ENCODE peak calls at places on chromosomes 2 and 18, in four cellular contexts. B, C, Z and G are unnamed samples.

GRCh38 chr2:105934467-105934866 is 189.8 kb downstream of the NCK2 start:
- DNase-seq in B (no peak), C (no peak), Z (peak; percentile 66), G (no peak)

GRCh38 chr2:70936165-70936978 is 672 bp downstream of the ATP6V1B1 start:
- DNase-seq in C (no peak), B (no peak), Z (no peak), G (no peak)

GRCh38 chr2:160592401-160592800 is 98.8 kb upstream of the RBMS1 start:
- DNase-seq in Z (no peak), B (no peak), C (no peak), G (no peak)

GRCh38 chr2:156333951-156334495 is 1.5 kb upstream of the NR4A2 start:
- DNase-seq in B (peak; percentile 61), C (peak; percentile 72), Z (peak; percentile 15), G (peak; percentile 96)

GRCh38 chr2:88451647-88452150 is 794 bp downstream of the FOXI3 start:
- DNase-seq in C (no peak), Z (no peak), B (no peak), G (peak; percentile 79)

GRCh38 chr2:43013821-43014345 is 212.5 kb downstream of the ZFP36L2 start:
- DNase-seq in B (no peak), Z (no peak), C (no peak), G (peak; percentile 17)

GRCh38 chr2:176128172-176129012 is 1.1 kb upstream of the HOXD8 start:
- DNase-seq in Z (no peak), C (no peak), B (no peak), G (peak; percentile 75)

GRCh38 chr18:31206787-31207381 is 44.2 kb upstream of the DSC1 start:
- DNase-seq in Z (peak; percentile 86), B (peak; percentile 69), C (peak; percentile 81), G (no peak)

GRCh38 chr18:54215069-54215468 is 9.4 kb downstream of the MBD2 start:
- DNase-seq in Z (no peak), C (no peak), B (no peak), G (no peak)

GRCh38 chr18:22564036-22564435 is 146.3 kb upstream of the CTAGE1 start:
- DNase-seq in C (no peak), Z (no peak), B (no peak), G (no peak)

GRCh38 chr18:59293317-59293716 is 20.1 kb upstream of the RAX start:
- DNase-seq in Z (no peak), C (no peak), B (no peak), G (no peak)

GRCh38 chr18:56574827-56575226 is 63.6 kb downstream of the TXNL1 start:
- DNase-seq in C (peak; percentile 41), B (no peak), Z (no peak), G (no peak)

GRCh38 chr18:65990944-65991708 is 240.3 kb downstream of the CDH7 start:
- DNase-seq in Z (no peak), C (no peak), B (no peak), G (no peak)

GRCh38 chr2:58428553-58429284 is 187.6 kb upstream of the FANCL start:
- DNase-seq in B (no peak), Z (no peak), C (no peak), G (peak; percentile 66)
- TF ChIP-seq POLR2AphosphoS5 in B (no peak), Z (no peak), C (no peak), G (no peak)

GRCh38 chr2:11343344-11343625 is 1.2 kb downstream of the ROCK2 start:
- DNase-seq in C (no peak), Z (no peak), B (no peak), G (no peak)

GRCh38 chr2:11344342-11344955 is at the start of gene ROCK2:
- DNase-seq in B (peak; percentile 83), Z (peak; percentile 88), C (peak; percentile 86), G (peak; percentile 95)

GRCh38 chr2:11340717-11341116 is 3.7 kb downstream of the ROCK2 start:
- DNase-seq in Z (no peak), B (no peak), C (no peak), G (no peak)

GRCh38 chr2:11343626-11344341 is 652 bp downstream of the ROCK2 start:
- DNase-seq in C (peak; percentile 32), B (no peak), Z (peak; percentile 85), G (peak; percentile 91)

DNA sequence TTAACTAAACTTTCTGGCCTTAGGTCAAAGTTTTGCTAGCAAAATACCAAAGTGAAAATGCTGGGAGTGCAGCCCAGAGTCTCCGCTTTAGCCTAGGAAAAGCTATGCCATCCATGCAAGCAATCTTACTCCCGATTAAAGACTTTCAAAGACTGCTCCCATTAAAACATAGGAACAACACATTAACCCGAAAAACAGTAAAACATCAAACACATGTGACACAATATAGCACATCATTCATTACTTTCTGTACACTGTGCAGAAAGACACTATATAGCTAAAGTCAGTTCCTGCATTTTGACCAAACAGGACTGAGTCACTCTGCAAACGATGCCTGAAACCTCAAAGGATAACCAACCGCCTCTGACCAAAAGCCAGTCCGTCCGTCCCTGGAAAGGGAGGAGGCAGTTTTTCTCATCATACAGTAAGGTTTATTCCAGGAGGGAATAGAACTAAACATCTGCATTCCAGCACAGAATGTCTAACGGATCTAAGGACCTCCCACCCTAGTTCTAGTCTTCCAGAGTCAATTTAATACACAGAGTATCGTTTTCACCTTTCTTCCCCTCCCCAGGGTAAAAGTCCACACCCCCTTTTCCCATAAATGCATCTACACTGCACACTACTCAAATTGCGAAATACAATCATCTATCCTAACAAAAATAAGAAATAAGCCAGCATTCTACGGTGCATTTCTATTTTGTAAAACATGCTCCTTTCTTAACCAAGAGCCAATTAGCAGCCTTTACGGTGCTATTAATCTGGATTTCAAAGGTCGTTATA is 1.7 kb downstream of the ROCK2 start:
- DNase-seq in C (no peak), B (no peak), Z (peak; percentile 94), G (no peak)
- H3K27ac ChIP-seq in C (peak overlapping the region; percentile 99), B (peak overlapping the region; percentile 100), Z (peak overlapping the region; percentile 94), G (peak overlapping the region; percentile 95)

DNA sequence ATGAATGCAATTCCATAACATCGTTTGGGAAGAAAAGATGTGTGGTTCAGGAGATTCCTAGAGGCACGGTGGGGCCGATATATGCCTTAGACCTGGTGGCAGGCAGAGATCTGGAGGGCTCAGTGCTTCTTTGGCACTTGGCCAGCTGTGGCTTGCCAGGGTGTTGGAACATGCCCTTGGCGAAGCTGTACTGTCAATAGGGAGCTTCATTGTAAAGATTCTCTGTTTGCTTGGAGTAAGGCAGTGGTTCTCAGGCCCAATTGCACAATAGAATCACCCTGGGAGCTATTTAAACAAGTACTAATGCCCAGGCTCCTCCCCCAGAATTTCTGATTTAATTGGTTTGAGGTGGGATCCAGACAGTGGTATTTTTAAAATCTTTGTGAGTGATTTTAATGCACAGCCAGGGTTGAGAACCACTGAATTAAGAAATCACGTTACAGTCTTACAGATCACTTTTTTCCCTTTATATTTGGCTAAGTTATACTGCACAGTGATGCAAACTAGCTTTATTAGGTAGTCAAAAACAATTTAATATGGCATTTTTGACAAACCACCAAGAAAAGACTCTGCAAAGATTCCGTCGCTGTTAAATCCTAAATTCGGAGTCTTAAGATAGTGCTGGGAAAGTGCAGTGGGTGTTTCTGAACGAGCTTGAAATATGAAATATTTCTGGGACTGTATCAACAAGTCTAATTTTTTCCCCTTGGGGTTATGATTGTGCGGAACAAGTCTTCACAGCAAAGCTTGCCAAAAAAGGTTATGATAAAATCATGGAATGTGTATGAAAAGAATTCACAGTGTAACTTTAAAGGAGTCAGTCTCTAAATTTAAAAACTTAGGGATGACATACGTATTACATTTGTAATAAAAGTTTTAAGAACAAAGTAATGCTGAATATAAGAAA is 78.0 kb downstream of the CRIM1 start:
- DNase-seq in Z (peak; percentile 97), C (no peak), B (peak; percentile 83), G (no peak)
- H3K4me3 ChIP-seq in Z (no peak overlapping the region), C (no peak overlapping the region), B (peak overlapping the region; percentile 7), G (no peak overlapping the region)

DNA sequence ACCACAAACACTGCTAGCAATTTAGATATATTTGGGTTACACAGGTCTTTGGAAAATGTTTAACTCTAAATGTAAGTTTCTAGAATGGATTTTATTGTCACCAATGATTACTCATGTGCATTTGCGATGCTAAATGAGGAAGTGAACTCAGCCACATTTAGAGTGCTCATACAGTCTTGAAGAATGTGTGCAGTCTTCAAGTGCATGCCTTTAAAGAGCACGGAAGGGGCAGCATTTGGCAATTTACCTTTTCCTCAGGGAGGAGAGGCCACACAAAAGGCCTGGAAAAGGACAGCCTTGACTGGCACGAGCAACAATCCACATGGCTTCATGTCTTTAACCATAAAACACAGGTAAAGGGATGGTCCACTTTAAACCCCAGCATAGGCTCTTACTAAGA is 78.5 kb upstream of the STK17B start:
- DNase-seq in B (no peak), Z (no peak), C (no peak), G (no peak)
- TF ChIP-seq POLR2AphosphoS5 in B (no peak), Z (no peak), C (no peak), G (peak; percentile 15)

DNA sequence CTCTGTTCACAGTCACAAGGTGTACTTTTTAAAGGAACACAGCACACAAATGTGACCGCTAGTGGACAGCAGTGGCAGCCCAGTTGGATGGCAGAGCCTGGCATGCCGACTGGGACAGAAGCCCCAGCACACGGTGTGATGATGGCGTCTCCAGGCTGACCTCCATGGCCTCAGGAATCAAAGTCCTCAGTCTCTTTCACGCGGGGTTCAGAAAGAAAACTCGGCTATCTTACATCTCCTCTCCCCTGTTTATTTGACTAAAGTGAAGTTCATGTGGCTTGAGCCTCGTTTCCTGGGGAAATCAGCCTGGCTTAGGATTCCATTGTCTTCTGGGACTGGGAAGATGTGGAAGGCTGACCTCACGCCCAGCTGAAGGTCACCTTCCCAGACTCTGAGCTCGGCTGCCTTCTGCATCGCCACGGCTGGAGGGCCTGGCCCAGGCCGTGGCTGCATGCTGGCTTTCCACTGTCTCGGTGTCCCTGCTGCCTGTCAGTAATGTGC is 56.1 kb downstream of the ASAP2 start:
- DNase-seq in C (no peak), Z (no peak), B (no peak), G (no peak)
- H3K27ac ChIP-seq in C (peak overlapping the region; percentile 74), Z (no peak overlapping the region), B (peak overlapping the region; percentile 72), G (no peak overlapping the region)

DNA sequence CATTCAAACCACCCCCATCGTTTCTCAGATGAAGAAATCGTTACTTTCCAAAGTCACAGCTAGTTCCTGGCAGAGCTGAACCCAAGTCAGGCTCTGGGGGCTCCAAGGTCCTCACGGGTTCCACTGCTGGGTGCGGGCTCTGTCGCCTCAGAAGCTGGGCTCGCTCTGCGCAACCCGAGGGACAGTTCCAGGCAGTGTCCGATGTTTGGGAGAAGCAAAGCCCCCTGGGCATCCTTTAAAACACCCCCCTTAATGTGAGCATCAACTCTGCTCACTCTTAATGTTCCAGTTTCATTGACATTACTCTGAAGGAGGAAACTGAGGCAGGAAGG is 796 bp downstream of the AOX1 start:
- DNase-seq in B (no peak), Z (no peak), C (no peak), G (no peak)
- H3K4me3 ChIP-seq in B (peak overlapping the region; percentile 67), Z (peak overlapping the region; percentile 57), C (peak overlapping the region; percentile 63), G (no peak overlapping the region)